ENCODE peak calls at places on chromosomes 5 and 9, in eight cellular contexts. U, A, B, Z, L, C, V and J are unnamed samples.

GRCh38 chr5:28473531-28474107 is 1435.2 kb upstream of the CDH9 start:
- DNase-seq in U (no peak), A (peak), B (no peak), Z (no peak), L (no peak), C (peak), V (no peak), J (peak)

GRCh38 chr5:60649288-60649917 is 50.6 kb downstream of the DEPDC1B start:
- DNase-seq in U (no peak), A (peak), B (no peak), Z (peak), L (no peak), C (peak), V (no peak), J (peak)

GRCh38 chr9:95835398-95835797 is 40.1 kb upstream of the ERCC6L2 start:
- DNase-seq in U (no peak), A (no peak), B (no peak), Z (no peak), L (no peak), C (no peak), V (no peak), J (no peak)

GRCh38 chr9:90878562-90878961 is 76.9 kb downstream of the SYK start:
- DNase-seq in U (no peak), A (no peak), B (no peak), Z (no peak), L (no peak), C (peak), V (peak), J (no peak)

GRCh38 chr9:2231831-2232230 is 216.7 kb downstream of the SMARCA2 start:
- DNase-seq in U (no peak), A (no peak), B (no peak), Z (no peak), L (no peak), C (peak), V (peak), J (peak)

GRCh38 chr5:133859073-133859472 is 109.4 kb downstream of the C5orf15 start:
- DNase-seq in U (peak), A (no peak), B (peak), Z (peak), L (peak), C (no peak), V (no peak), J (no peak)

GRCh38 chr5:125267636-125268248 is 521.3 kb upstream of the ZNF608 start:
- DNase-seq in U (no peak), A (no peak), B (no peak), Z (no peak), L (no peak), C (peak), V (no peak), J (no peak)

GRCh38 chr5:139459451-139459934 is 3.0 kb downstream of the ECSCR start:
- DNase-seq in U (peak), A (no peak), B (no peak), Z (peak), L (no peak), C (no peak), V (no peak), J (no peak)

GRCh38 chr9:69027355-69028097 is 8.0 kb upstream of the FXN start:
- DNase-seq in U (peak), A (peak), B (no peak), Z (peak), L (no peak), C (peak), V (no peak), J (peak)

GRCh38 chr5:6820851-6821479 is 107.7 kb downstream of the TENT4A start:
- DNase-seq in U (peak), A (peak), B (no peak), Z (peak), L (no peak), C (no peak), V (no peak), J (peak)

GRCh38 chr5:6825678-6826244 is 112.5 kb downstream of the TENT4A start:
- DNase-seq in U (no peak), A (no peak), B (no peak), Z (no peak), L (no peak), C (no peak), V (no peak), J (no peak)

GRCh38 chr5:6823996-6824395 is 110.8 kb downstream of the TENT4A start:
- DNase-seq in U (no peak), A (no peak), B (no peak), Z (no peak), L (no peak), C (no peak), V (no peak), J (no peak)

GRCh38 chr5:6822068-6822467 is 108.8 kb downstream of the TENT4A start:
- DNase-seq in U (no peak), A (no peak), B (no peak), Z (no peak), L (no peak), C (no peak), V (no peak), J (no peak)

GRCh38 chr5:6822556-6823343 is 109.5 kb downstream of the TENT4A start:
- DNase-seq in U (peak), A (no peak), B (no peak), Z (peak), L (no peak), C (no peak), V (peak), J (no peak)
- H3K4me3 ChIP-seq in U (no peak), A (no peak), B (no peak), Z (no peak), L (no peak), C (no peak), V (no peak), J (no peak)

DNA sequence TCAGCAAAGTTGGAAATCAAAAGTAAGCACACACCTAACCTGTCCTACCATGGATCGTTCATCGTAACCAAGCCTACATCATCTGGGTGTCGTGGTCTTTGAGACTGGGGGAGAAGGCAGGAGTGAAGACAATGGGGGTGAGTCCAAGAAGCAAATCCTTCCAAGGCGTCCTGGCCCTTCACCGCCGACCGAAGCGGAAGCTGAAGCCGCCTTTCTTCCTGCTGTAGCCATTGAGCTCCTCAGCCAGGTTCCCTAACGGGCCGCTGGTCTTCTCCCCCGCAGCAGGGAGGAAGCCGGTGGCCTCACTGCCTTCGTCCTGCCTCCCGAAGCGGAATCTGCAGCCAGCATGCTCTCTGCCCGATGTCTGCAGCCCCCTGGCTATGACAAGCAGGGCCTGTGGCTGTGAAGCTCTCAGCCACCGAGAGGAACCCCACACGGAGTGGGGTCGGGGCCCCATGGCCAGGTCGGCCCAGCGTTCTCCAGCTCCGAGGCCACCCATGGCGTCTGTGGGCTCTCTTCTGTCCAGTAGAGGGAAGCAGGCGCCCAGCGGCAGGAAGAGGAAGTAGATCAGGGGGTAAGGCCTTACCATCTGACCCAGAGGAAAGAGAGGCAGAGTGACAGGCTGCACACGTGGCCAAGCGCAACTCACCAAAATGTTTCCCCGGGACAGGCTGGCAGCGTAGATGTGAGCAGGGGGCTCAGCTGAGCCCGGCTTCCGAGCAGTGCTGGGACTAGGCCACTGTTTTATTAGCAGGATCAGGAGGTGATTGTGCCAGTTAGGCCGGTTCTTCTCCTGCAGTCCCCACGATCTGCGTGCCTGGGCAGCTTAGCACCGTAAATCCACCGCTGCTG is 3.1 kb downstream of the QRFP start:
- DNase-seq in U (peak), A (no peak), B (peak), Z (no peak), L (no peak), C (no peak), V (no peak), J (no peak)
- TF ChIP-seq CTCF in U (peak), A (no peak), B (peak), Z (no peak), L (no peak), C (peak), V (no peak), J (peak)

DNA sequence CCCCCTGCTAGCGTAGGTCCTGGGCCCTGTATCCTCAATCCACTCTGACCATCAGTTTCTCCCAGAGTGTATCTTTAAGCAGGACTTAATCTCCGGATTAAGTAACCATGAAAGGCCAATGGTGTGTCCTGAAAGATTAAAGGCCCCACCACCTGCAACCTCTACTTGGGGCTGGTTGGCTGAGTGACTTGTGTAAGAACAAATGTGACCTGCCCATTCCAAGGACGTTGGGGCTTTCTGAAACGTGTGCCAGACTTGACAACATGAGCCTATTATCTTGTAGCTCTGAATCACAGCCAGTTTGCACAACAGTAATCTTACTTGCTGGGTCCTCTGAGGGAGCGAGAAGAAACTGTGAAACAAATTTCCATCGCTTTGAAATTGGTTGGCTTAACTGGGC is 3.1 kb upstream of the PRELID2 start:
- DNase-seq in U (peak), A (no peak), B (no peak), Z (no peak), L (no peak), C (no peak), V (no peak), J (no peak)
- H3K4me3 ChIP-seq in U (no peak), A (no peak), B (no peak), Z (no peak), L (no peak), C (no peak), V (no peak), J (no peak)

DNA sequence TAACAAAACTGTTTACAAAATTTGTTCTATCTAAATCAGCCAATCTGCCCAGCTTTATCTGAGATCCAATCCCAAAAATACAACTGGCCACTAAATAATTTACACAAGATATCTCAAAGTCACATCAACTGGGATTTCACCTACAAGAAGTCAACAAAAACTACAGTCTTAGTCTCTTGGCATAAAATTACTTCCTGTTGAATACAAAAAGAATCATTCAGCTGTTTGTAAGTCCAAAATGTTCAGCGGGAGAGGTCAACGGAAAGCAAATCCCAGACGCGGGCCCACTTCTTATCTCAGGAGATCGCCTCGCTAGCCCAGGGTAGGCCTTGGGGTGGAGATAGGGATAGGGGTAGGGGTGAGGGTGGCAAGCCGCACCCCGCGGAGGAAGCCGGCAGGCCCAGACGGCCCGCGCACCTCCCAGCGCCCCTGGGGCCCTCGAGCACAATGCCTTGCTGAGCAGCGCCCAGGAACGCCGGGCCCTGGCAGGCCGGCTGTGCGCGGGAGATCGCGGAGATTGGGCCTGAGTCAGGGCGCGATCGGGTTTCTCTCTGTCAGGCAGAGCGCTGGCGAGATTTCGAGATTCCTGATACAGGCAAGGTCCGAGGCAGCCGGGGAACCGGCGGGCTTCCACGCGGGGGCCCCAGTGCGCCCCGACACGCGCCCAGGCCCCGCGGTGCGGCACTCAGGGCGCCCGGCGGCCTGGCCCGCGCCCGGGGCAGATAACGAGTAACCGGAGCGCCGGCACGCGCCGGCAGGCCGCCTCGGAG is 710 bp downstream of the HINT1 start:
- DNase-seq in U (peak), A (peak), B (peak), Z (peak), L (peak), C (peak), V (peak), J (peak)
- TF ChIP-seq CTCF in U (no peak), A (no peak), B (peak), Z (peak), L (no peak), C (peak), V (peak), J (no peak)